ENCODE peak calls at places on chromosomes 3 and 15, in five cellular contexts. E is transverse colon, F is Panc1, Y is sigmoid colon, G is suprapubic skin. H is an unnamed sample. For H3K4me1, the result is how much of the 10 kb centered on the place peaks cover.

GRCh38 chr3:144774897-144775296 is 803.3 kb downstream of the DIPK2A start:
- DNase-seq in F (no peak), E (no peak), Y (no peak), G (no peak), H (no peak)

GRCh38 chr3:187291001-187291511 is 481 bp downstream of the MASP1 start:
- DNase-seq in G (no peak), E (no peak), Y (no peak), F (no peak), H (no peak)

GRCh38 chr15:95664435-95664834 is 666.1 kb upstream of the NR2F2 start:
- DNase-seq in G (no peak), F (no peak), Y (no peak), E (no peak), H (no peak)

GRCh38 chr15:70488002-70488605 is 275.3 kb downstream of the UACA start:
- DNase-seq in Y (peak), F (no peak), E (peak), G (no peak), H (peak)

GRCh38 chr3:127304121-127304744 is 16.4 kb upstream of the PRR20G start:
- DNase-seq in E (peak), G (no peak), Y (no peak), F (no peak), H (no peak)

GRCh38 chr15:41713047-41713446 is 52.8 kb downstream of the MGA start:
- DNase-seq in E (peak), F (no peak), G (no peak), Y (peak), H (no peak)

GRCh38 chr3:69888040-69888945 is 111.2 kb upstream of the SAMMSON start:
- DNase-seq in Y (no peak), G (no peak), E (no peak), F (no peak), H (no peak)

GRCh38 chr15:92921215-92922131 is 21.3 kb downstream of the CHD2 start:
- DNase-seq in E (no peak), F (no peak), Y (no peak), G (no peak), H (no peak)

GRCh38 chr3:88105325-88105724 is 44.4 kb upstream of the C3orf38 start:
- DNase-seq in Y (no peak), E (no peak), G (no peak), F (no peak), H (no peak)

GRCh38 chr15:64337761-64338160 is 18.2 kb downstream of the CSNK1G1 start:
- DNase-seq in F (no peak), Y (no peak), G (no peak), E (no peak), H (no peak)

GRCh38 chr3:145963111-145963510 is 197.9 kb downstream of the PLOD2 start:
- DNase-seq in F (no peak), E (no peak), G (no peak), Y (no peak), H (no peak)

GRCh38 chr3:48636149-48636548 is 888 bp upstream of the SLC26A6 start:
- DNase-seq in Y (no peak), F (no peak), G (no peak), E (no peak), H (no peak)

GRCh38 chr3:173993299-173993698 is 595.8 kb downstream of the NLGN1 start:
- DNase-seq in Y (no peak), F (no peak), E (no peak), G (no peak), H (no peak)

GRCh38 chr15:49876401-49877038 is 242.5 kb downstream of the ATP8B4 start:
- DNase-seq in G (no peak), F (no peak), Y (no peak), E (no peak), H (no peak)

GRCh38 chr3:11604139-11604895 is 39.4 kb downstream of the VGLL4 start:
- DNase-seq in G (no peak), F (peak), Y (no peak), E (no peak), H (no peak)

GRCh38 chr3:144237351-144237750 is 265.7 kb downstream of the DIPK2A start:
- DNase-seq in F (no peak), Y (no peak), G (no peak), E (no peak), H (no peak)

GRCh38 chr15:31004220-31004733 is 12.8 kb upstream of the MTMR10 start:
- DNase-seq in G (no peak), Y (no peak), E (peak), F (no peak), H (no peak)

GRCh38 chr3:50585919-50586762 is 16.8 kb downstream of the HEMK1 start:
- DNase-seq in F (no peak), Y (no peak), E (no peak), G (no peak), H (no peak)

GRCh38 chr3:187694801-187695200 is 7.6 kb downstream of the RTP2 start:
- DNase-seq in F (no peak), G (no peak), Y (no peak), E (no peak), H (no peak)

GRCh38 chr3:194322701-194323174 is 28.4 kb downstream of the CPN2 start:
- DNase-seq in E (no peak), G (no peak), F (peak), Y (no peak), H (no peak)

GRCh38 chr3:45236964-45237363 is 10.9 kb upstream of the TMEM158 start:
- DNase-seq in Y (no peak), F (no peak), G (no peak), E (no peak), H (no peak)

GRCh38 chr3:39980021-39980420 is 170.6 kb downstream of the MYRIP start:
- DNase-seq in E (no peak), F (no peak), G (no peak), Y (no peak), H (no peak)

GRCh38 chr15:68623301-68623892 is 44.6 kb downstream of the CORO2B start:
- DNase-seq in F (no peak), Y (no peak), E (no peak), G (no peak), H (no peak)

GRCh38 chr3:32176989-32177701 is 61.3 kb upstream of the CMTM8 start:
- DNase-seq in G (no peak), F (peak), Y (no peak), E (peak), H (no peak)

GRCh38 chr15:82176528-82176927 is 86.0 kb downstream of the EFL1 start:
- DNase-seq in G (no peak), F (no peak), Y (no peak), E (no peak), H (no peak)

GRCh38 chr15:98889930-98890695 is 117.5 kb downstream of the PGPEP1L start:
- DNase-seq in E (no peak), F (no peak), G (no peak), Y (no peak), H (no peak)

GRCh38 chr3:41482134-41482533 is 282.8 kb downstream of the CTNNB1 start:
- DNase-seq in Y (no peak), F (no peak), G (no peak), E (no peak), H (no peak)

GRCh38 chr15:57376695-57377477 is 581 bp downstream of the CGNL1 start:
- DNase-seq in Y (peak), E (no peak), F (no peak), G (no peak), H (no peak)

GRCh38 chr3:69326821-69327433 is 59.0 kb downstream of the FRMD4B start:
- DNase-seq in E (no peak), F (no peak), Y (no peak), G (no peak), H (no peak)

GRCh38 chr3:183332487-183332886 is 79.4 kb downstream of the B3GNT5 start:
- DNase-seq in F (no peak), E (no peak), Y (no peak), G (no peak), H (no peak)

GRCh38 chr3:113555138-113555537 is 22.8 kb downstream of the SIDT1 start:
- DNase-seq in E (no peak), G (no peak), Y (no peak), F (no peak), H (no peak)

GRCh38 chr3:48598323-48599076 is 3.4 kb upstream of the COL7A1 start:
- DNase-seq in G (no peak), E (peak), F (no peak), Y (no peak), H (no peak)

GRCh38 chr15:67092726-67093125 is 27.3 kb downstream of the SMAD3 start:
- DNase-seq in G (no peak), F (no peak), Y (no peak), E (no peak), H (no peak)

GRCh38 chr15:67090297-67091072 is 25.1 kb downstream of the SMAD3 start:
- DNase-seq in F (no peak), G (no peak), Y (no peak), E (no peak), H (no peak)

GRCh38 chr15:67091966-67092677 is 26.7 kb downstream of the SMAD3 start:
- DNase-seq in G (no peak), Y (no peak), F (no peak), E (no peak), H (no peak)

GRCh38 chr15:67089218-67090193 is 24.1 kb downstream of the SMAD3 start:
- DNase-seq in Y (no peak), E (no peak), F (no peak), G (no peak), H (peak)

DNA sequence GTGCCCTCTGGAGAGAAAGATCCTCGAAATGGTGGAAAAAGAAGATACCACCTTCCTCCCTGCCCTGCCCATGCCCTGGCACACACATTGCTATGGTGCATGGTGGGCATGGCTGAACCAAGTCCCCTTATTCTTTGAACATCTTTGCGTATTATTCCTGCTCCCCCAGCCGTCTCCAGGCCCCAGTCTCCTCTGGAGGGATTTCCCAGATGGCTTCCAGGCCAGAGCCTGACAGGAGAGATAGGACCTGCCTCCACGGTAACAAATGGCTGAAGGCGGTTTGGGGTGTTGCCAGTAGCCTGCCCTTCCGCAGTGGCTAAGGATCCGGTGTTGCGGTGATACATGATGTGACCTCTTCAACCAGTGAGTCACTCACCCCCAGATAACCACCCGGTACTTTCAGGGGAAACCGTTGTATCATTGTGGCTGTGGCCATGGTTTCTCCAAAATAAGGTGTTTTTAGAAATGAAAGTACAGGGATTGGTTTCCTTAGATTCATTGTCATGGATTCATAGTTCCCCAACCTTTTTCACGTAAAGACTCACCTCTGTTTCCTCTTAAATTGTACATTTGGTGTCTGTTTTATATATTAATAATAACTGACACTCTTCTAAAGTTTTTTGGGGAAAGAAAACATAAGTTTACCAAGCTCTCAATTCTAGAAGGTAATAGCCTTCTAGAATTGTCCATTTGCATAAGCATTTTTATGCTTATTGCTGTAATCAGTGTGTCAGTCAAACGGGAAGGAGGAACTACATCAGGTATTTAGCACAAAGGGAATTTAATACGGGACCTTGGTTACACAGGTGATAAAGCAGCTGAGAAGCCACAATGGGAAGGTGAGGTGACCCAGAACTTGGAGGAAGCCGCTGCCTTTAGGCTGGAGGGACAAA is 25.9 kb downstream of the SMAD3 start:
- DNase-seq in F (no peak), Y (peak), G (no peak), E (peak), H (peak)
- H3K4me1 ChIP-seq in F (half or more), Y (under half), G (half or more), E (half or more), H (half or more)

GRCh38 chr15:28891588-28891987 is 5.8 kb downstream of the APBA2 start:
- DNase-seq in E (no peak), Y (no peak), G (no peak), F (no peak), H (no peak)

GRCh38 chr15:28888900-28889299 is 3.1 kb downstream of the APBA2 start:
- DNase-seq in G (no peak), E (no peak), F (no peak), Y (peak), H (peak)

GRCh38 chr15:28892789-28893610 is 7.2 kb downstream of the APBA2 start:
- DNase-seq in E (no peak), Y (no peak), F (no peak), G (no peak), H (no peak)

GRCh38 chr15:28889346-28889745 is 3.6 kb downstream of the APBA2 start:
- DNase-seq in F (no peak), E (no peak), Y (no peak), G (no peak), H (peak)

GRCh38 chr15:28890711-28891495 is 5.1 kb downstream of the APBA2 start:
- DNase-seq in F (no peak), E (no peak), G (no peak), Y (no peak), H (no peak)
- H3K27ac ChIP-seq in F (no peak), E (no peak), G (no peak), Y (no peak), H (peak)

DNA sequence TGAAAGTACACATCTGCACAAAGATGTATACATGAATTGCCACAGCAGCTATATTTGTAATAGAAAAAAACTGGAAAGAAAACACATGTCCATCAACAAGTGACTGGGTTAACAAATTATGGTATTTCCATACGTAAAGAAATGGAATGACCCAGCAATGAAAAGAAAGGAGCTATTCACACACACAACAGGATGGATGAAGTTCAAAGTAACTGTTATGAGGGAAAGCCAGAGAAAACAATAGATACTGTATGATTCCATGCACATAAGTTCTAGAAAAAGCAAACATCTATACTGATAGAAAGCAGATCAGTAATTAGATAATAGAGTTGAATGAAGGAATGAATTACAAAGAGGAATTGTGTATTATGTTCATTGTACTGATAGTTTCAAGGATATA is 152.0 kb downstream of the SCAPER start:
- DNase-seq in G (no peak), E (no peak), F (no peak), Y (no peak), H (no peak)
- TF ChIP-seq POLR2AphosphoS5 in G (no peak), E (no peak), F (no peak), Y (no peak), H (no peak)

DNA sequence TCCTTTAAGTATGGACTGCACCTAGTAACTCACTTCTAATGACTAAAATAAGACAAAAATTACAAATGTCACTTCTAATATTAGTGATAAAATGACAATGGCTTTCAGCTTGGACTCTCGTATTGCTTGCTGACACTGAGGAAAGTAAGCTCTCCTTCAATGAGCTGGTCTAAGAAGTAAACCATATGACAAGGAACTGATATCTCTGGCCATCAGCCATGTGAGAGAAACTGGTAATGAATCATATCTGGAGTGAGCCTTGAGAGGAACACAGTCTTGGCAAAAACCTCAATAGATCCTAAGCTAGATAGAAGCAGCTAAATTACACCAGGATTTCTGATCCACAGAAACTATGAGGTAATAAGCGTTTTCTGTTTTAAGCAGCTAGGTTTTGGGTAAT is 1575.1 kb downstream of the OTOL1 start:
- DNase-seq in F (no peak), G (no peak), E (no peak), Y (no peak), H (no peak)
- H3K4me1 ChIP-seq in F (under half), G (under half), E (under half), Y (under half), H (under half)

DNA sequence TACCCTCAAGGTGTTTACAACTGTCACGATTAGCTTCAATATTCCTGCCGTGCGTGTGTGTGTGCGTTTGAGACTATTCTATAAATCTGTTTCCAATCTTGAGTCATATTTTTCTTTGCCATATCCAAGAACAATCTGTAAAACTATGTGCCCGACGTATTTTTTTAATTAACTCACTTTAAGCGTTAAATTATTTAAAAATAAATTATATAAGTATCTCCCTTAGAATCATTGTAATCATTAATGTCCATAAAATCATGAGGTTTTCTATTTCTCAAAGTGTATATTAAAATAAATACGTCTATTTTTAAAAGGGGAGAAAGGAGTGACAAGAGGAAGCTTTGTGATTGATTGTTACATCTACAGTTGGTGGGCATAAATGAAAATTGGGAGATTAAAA is 2.9 kb downstream of the SETMAR start:
- DNase-seq in Y (no peak), F (no peak), E (no peak), G (no peak), H (no peak)
- H3K27ac ChIP-seq in Y (peak), F (no peak), E (peak), G (peak), H (no peak)

DNA sequence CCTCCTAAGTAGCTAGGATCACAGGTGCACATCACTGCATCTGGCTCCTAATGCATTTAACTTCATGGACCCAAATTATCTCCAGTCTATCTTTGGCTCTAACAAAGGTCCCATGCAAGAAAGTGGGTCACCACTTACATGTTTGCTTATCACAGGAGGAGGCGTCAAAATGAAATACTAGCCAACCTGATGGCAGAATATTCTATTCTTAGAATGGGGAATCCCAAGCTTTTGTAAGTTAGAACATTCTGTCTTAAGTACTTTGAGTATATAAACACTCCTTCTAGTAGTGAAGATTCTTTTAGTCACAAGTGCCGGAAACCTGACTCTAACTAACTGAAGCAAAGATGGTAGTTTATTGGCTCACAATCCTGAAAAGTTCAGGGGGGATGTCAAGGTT is 72.0 kb upstream of the ADAMTS9 start:
- DNase-seq in F (no peak), Y (no peak), E (no peak), G (no peak), H (no peak)
- TF ChIP-seq POLR2AphosphoS5 in F (no peak), Y (peak), E (no peak), G (no peak), H (no peak)

GRCh38 chr3:122978569-122978968 is 49.0 kb downstream of the SEMA5B start:
- DNase-seq in F (no peak), E (no peak), G (no peak), Y (no peak), H (no peak)
- H3K4me1 ChIP-seq in F (under half), E (under half), G (under half), Y (under half), H (under half)

H was measured in spleen.